ENCODE peak calls at places on chromosomes 11 and 22, in ten cellular contexts. One of them, this sample, is unnamed.

GRCh38 chr11:46674463-46675287 is 25.7 kb downstream of the ARHGAP1 start:
- DNase-seq in erythroblast: no peak
- DNase-seq in A549: no peak
- DNase-seq in right lobe of liver: no peak
- DNase-seq in K562: peak; percentile 45
- DNase-seq in heart left ventricle: peak; percentile 70
- DNase-seq in HepG2: peak; percentile 53
- DNase-seq in H54: no peak
- DNase-seq in IMR-90: peak; percentile 18
- DNase-seq in transverse colon: peak; percentile 54
- DNase-seq in this sample: no peak

GRCh38 chr11:102323542-102324261 is 6.4 kb downstream of the BIRC3 start:
- DNase-seq in H54: no peak
- DNase-seq in HepG2: no peak
- DNase-seq in transverse colon: no peak
- DNase-seq in IMR-90: peak; percentile 84
- DNase-seq in erythroblast: no peak
- DNase-seq in K562: no peak
- DNase-seq in heart left ventricle: no peak
- DNase-seq in A549: no peak
- DNase-seq in right lobe of liver: no peak
- DNase-seq in this sample: no peak

GRCh38 chr11:34161812-34162506 is 56.5 kb downstream of the NAT10 start:
- DNase-seq in A549: no peak
- DNase-seq in K562: peak; percentile 66
- DNase-seq in erythroblast: no peak
- DNase-seq in right lobe of liver: no peak
- DNase-seq in IMR-90: peak; percentile 20
- DNase-seq in HepG2: no peak
- DNase-seq in H54: no peak
- DNase-seq in transverse colon: no peak
- DNase-seq in heart left ventricle: no peak
- DNase-seq in this sample: no peak

GRCh38 chr22:35656284-35656752 is 8.1 kb downstream of the APOL6 start:
- DNase-seq in IMR-90: no peak
- DNase-seq in transverse colon: no peak
- DNase-seq in erythroblast: peak; percentile 57
- DNase-seq in heart left ventricle: no peak
- DNase-seq in K562: no peak
- DNase-seq in HepG2: no peak
- DNase-seq in H54: no peak
- DNase-seq in right lobe of liver: no peak
- DNase-seq in A549: no peak
- DNase-seq in this sample: no peak

GRCh38 chr11:130522284-130522961 is 74.0 kb downstream of the ADAMTS15 start:
- DNase-seq in heart left ventricle: peak; percentile 97
- DNase-seq in transverse colon: peak; percentile 76
- DNase-seq in A549: peak; percentile 79
- DNase-seq in erythroblast: peak; percentile 10
- DNase-seq in H54: peak; percentile 73
- DNase-seq in HepG2: peak; percentile 10
- DNase-seq in IMR-90: peak; percentile 97
- DNase-seq in K562: peak; percentile 79
- DNase-seq in right lobe of liver: peak; percentile 75
- DNase-seq in this sample: peak; percentile 94

GRCh38 chr11:79925570-79925969 is 484.7 kb upstream of the TENM4 start:
- DNase-seq in HepG2: no peak
- DNase-seq in transverse colon: no peak
- DNase-seq in K562: no peak
- DNase-seq in erythroblast: no peak
- DNase-seq in right lobe of liver: no peak
- DNase-seq in heart left ventricle: no peak
- DNase-seq in H54: no peak
- DNase-seq in IMR-90: no peak
- DNase-seq in A549: no peak
- DNase-seq in this sample: no peak

GRCh38 chr22:19358195-19358594 is 66.7 kb upstream of the CLTCL1 start:
- DNase-seq in K562: no peak
- DNase-seq in erythroblast: no peak
- DNase-seq in heart left ventricle: no peak
- DNase-seq in right lobe of liver: no peak
- DNase-seq in A549: no peak
- DNase-seq in transverse colon: no peak
- DNase-seq in H54: no peak
- DNase-seq in HepG2: no peak
- DNase-seq in IMR-90: no peak
- DNase-seq in this sample: no peak

GRCh38 chr22:42340695-42341383 is 70.4 kb upstream of the TCF20 start:
- DNase-seq in H54: no peak
- DNase-seq in A549: no peak
- DNase-seq in transverse colon: no peak
- DNase-seq in erythroblast: no peak
- DNase-seq in IMR-90: no peak
- DNase-seq in K562: no peak
- DNase-seq in heart left ventricle: no peak
- DNase-seq in HepG2: no peak
- DNase-seq in right lobe of liver: no peak
- DNase-seq in this sample: no peak

GRCh38 chr11:75371930-75372876 is 20.7 kb upstream of the ARRB1 start:
- DNase-seq in right lobe of liver: no peak
- DNase-seq in transverse colon: peak; percentile 39
- DNase-seq in H54: no peak
- DNase-seq in erythroblast: no peak
- DNase-seq in IMR-90: no peak
- DNase-seq in K562: no peak
- DNase-seq in HepG2: peak; percentile 65
- DNase-seq in heart left ventricle: no peak
- DNase-seq in A549: peak; percentile 73
- DNase-seq in this sample: no peak

GRCh38 chr22:19361501-19362103 is 69.9 kb downstream of the HIRA start:
- DNase-seq in H54: no peak
- DNase-seq in right lobe of liver: no peak
- DNase-seq in K562: no peak
- DNase-seq in heart left ventricle: no peak
- DNase-seq in erythroblast: no peak
- DNase-seq in IMR-90: no peak
- DNase-seq in A549: no peak
- DNase-seq in HepG2: no peak
- DNase-seq in transverse colon: no peak
- DNase-seq in this sample: no peak

GRCh38 chr11:125165111-125165663 is 636 bp downstream of the PKNOX2 start:
- DNase-seq in K562: no peak
- DNase-seq in right lobe of liver: peak; percentile 54
- DNase-seq in IMR-90: peak; percentile 24
- DNase-seq in HepG2: no peak
- DNase-seq in transverse colon: no peak
- DNase-seq in A549: peak; percentile 21
- DNase-seq in erythroblast: no peak
- DNase-seq in heart left ventricle: peak; percentile 41
- DNase-seq in H54: no peak
- DNase-seq in this sample: no peak

GRCh38 chr11:123235117-123235686 is 40.2 kb upstream of the CLMP start:
- DNase-seq in K562: peak; percentile 79
- DNase-seq in H54: peak; percentile 24
- DNase-seq in A549: peak; percentile 27
- DNase-seq in heart left ventricle: peak; percentile 35
- DNase-seq in IMR-90: no peak
- DNase-seq in right lobe of liver: peak; percentile 28
- DNase-seq in erythroblast: peak; percentile 63
- DNase-seq in HepG2: peak; percentile 9
- DNase-seq in transverse colon: peak; percentile 50
- DNase-seq in this sample: peak; percentile 56

GRCh38 chr11:72569966-72570892 is 104.0 kb downstream of the PDE2A start:
- DNase-seq in H54: no peak
- DNase-seq in IMR-90: peak; percentile 66
- DNase-seq in right lobe of liver: no peak
- DNase-seq in HepG2: no peak
- DNase-seq in K562: no peak
- DNase-seq in heart left ventricle: no peak
- DNase-seq in A549: no peak
- DNase-seq in erythroblast: no peak
- DNase-seq in transverse colon: no peak
- DNase-seq in this sample: no peak

GRCh38 chr11:117179048-117179999 is 781 bp downstream of the SIDT2 start:
- DNase-seq in HepG2: no peak
- DNase-seq in heart left ventricle: peak; percentile 56
- DNase-seq in erythroblast: peak; percentile 57
- DNase-seq in right lobe of liver: peak; percentile 67
- DNase-seq in A549: peak; percentile 33
- DNase-seq in IMR-90: no peak
- DNase-seq in K562: no peak
- DNase-seq in H54: no peak
- DNase-seq in transverse colon: peak; percentile 63
- DNase-seq in this sample: no peak

GRCh38 chr11:132357811-132358572 is 987.6 kb downstream of the NTM start:
- DNase-seq in A549: no peak
- DNase-seq in erythroblast: no peak
- DNase-seq in right lobe of liver: no peak
- DNase-seq in HepG2: no peak
- DNase-seq in H54: no peak
- DNase-seq in IMR-90: no peak
- DNase-seq in heart left ventricle: no peak
- DNase-seq in transverse colon: no peak
- DNase-seq in K562: no peak
- DNase-seq in this sample: no peak

GRCh38 chr22:37797874-37798500 is 9.7 kb upstream of the GCAT start:
- DNase-seq in transverse colon: no peak
- DNase-seq in HepG2: no peak
- DNase-seq in erythroblast: no peak
- DNase-seq in H54: no peak
- DNase-seq in heart left ventricle: no peak
- DNase-seq in A549: no peak
- DNase-seq in IMR-90: no peak
- DNase-seq in K562: no peak
- DNase-seq in right lobe of liver: no peak
- DNase-seq in this sample: no peak

GRCh38 chr22:32204856-32205722 is at the start of gene RFPL2:
- DNase-seq in HepG2: peak; percentile 61
- DNase-seq in A549: peak; percentile 58
- DNase-seq in heart left ventricle: peak; percentile 59
- DNase-seq in right lobe of liver: peak; percentile 42
- DNase-seq in H54: no peak
- DNase-seq in erythroblast: no peak
- DNase-seq in K562: no peak
- DNase-seq in transverse colon: peak; percentile 32
- DNase-seq in IMR-90: peak; percentile 1
- DNase-seq in this sample: no peak

GRCh38 chr11:94877446-94878200 is 95.7 kb downstream of the CWC15 start:
- DNase-seq in K562: no peak
- DNase-seq in right lobe of liver: no peak
- DNase-seq in erythroblast: no peak
- DNase-seq in transverse colon: no peak
- DNase-seq in H54: no peak
- DNase-seq in IMR-90: no peak
- DNase-seq in heart left ventricle: no peak
- DNase-seq in A549: no peak
- DNase-seq in HepG2: no peak
- DNase-seq in this sample: no peak
- TF ChIP-seq POLR2A in K562: no peak
- TF ChIP-seq POLR2A in right lobe of liver: no peak
- TF ChIP-seq POLR2A in erythroblast: no peak
- TF ChIP-seq POLR2A in transverse colon: no peak
- TF ChIP-seq POLR2A in H54: no peak
- TF ChIP-seq POLR2A in IMR-90: no peak
- TF ChIP-seq POLR2A in heart left ventricle: no peak
- TF ChIP-seq POLR2A in A549: no peak
- TF ChIP-seq POLR2A in HepG2: no peak
- TF ChIP-seq POLR2A in this sample: no peak

GRCh38 chr11:70202898-70203748 is at the start of gene FADD:
- DNase-seq in transverse colon: peak; percentile 94
- DNase-seq in IMR-90: peak; percentile 92
- DNase-seq in erythroblast: peak; percentile 93
- DNase-seq in K562: peak; percentile 95
- DNase-seq in right lobe of liver: peak; percentile 91
- DNase-seq in H54: peak; percentile 93
- DNase-seq in HepG2: peak; percentile 91
- DNase-seq in heart left ventricle: peak; percentile 93
- DNase-seq in A549: peak; percentile 84
- DNase-seq in this sample: peak; percentile 77
- TF ChIP-seq POLR2A in transverse colon: peak; percentile 90
- TF ChIP-seq POLR2A in IMR-90: peak; percentile 85
- TF ChIP-seq POLR2A in erythroblast: peak; percentile 86
- TF ChIP-seq POLR2A in K562: peak; percentile 89
- TF ChIP-seq POLR2A in right lobe of liver: peak; percentile 94
- TF ChIP-seq POLR2A in H54: peak; percentile 71
- TF ChIP-seq POLR2A in HepG2: peak; percentile 87
- TF ChIP-seq POLR2A in heart left ventricle: no peak
- TF ChIP-seq POLR2A in A549: peak; percentile 75
- TF ChIP-seq POLR2A in this sample: peak; percentile 60

GRCh38 chr11:2992234-2992999 is at the start of gene NAP1L4:
- DNase-seq in K562: peak; percentile 100
- DNase-seq in HepG2: peak; percentile 93
- DNase-seq in erythroblast: peak; percentile 98
- DNase-seq in right lobe of liver: peak; percentile 99
- DNase-seq in H54: peak; percentile 98
- DNase-seq in A549: peak; percentile 100
- DNase-seq in transverse colon: peak; percentile 97
- DNase-seq in heart left ventricle: peak; percentile 98
- DNase-seq in IMR-90: peak; percentile 95
- DNase-seq in this sample: peak; percentile 95
- TF ChIP-seq POLR2A in K562: peak; percentile 91
- TF ChIP-seq POLR2A in HepG2: peak; percentile 69
- TF ChIP-seq POLR2A in erythroblast: peak; percentile 85
- TF ChIP-seq POLR2A in right lobe of liver: peak; percentile 68
- TF ChIP-seq POLR2A in H54: peak; percentile 81
- TF ChIP-seq POLR2A in A549: peak; percentile 70
- TF ChIP-seq POLR2A in transverse colon: peak; percentile 59
- TF ChIP-seq POLR2A in heart left ventricle: peak; percentile 64
- TF ChIP-seq POLR2A in IMR-90: peak; percentile 73
- TF ChIP-seq POLR2A in this sample: peak; percentile 86

GRCh38 chr22:46560696-46561295 is 23.4 kb upstream of the CELSR1 start:
- DNase-seq in K562: no peak
- DNase-seq in H54: no peak
- DNase-seq in A549: no peak
- DNase-seq in erythroblast: no peak
- DNase-seq in right lobe of liver: no peak
- DNase-seq in heart left ventricle: peak; percentile 18
- DNase-seq in HepG2: no peak
- DNase-seq in transverse colon: no peak
- DNase-seq in IMR-90: no peak
- DNase-seq in this sample: no peak

GRCh38 chr22:46564084-46564714 is 26.8 kb upstream of the CELSR1 start:
- DNase-seq in H54: no peak
- DNase-seq in A549: no peak
- DNase-seq in K562: no peak
- DNase-seq in erythroblast: no peak
- DNase-seq in HepG2: no peak
- DNase-seq in right lobe of liver: no peak
- DNase-seq in heart left ventricle: no peak
- DNase-seq in transverse colon: peak; percentile 71
- DNase-seq in IMR-90: no peak
- DNase-seq in this sample: no peak

GRCh38 chr22:46561435-46561905 is 24.1 kb upstream of the CELSR1 start:
- DNase-seq in erythroblast: peak; percentile 28
- DNase-seq in IMR-90: peak; percentile 23
- DNase-seq in K562: peak; percentile 55
- DNase-seq in H54: no peak
- DNase-seq in HepG2: peak; percentile 76
- DNase-seq in heart left ventricle: peak; percentile 21
- DNase-seq in transverse colon: no peak
- DNase-seq in A549: peak; percentile 50
- DNase-seq in right lobe of liver: no peak
- DNase-seq in this sample: no peak

GRCh38 chr22:46567471-46567870 is 30.1 kb upstream of the CELSR1 start:
- DNase-seq in H54: no peak
- DNase-seq in erythroblast: no peak
- DNase-seq in HepG2: no peak
- DNase-seq in A549: no peak
- DNase-seq in K562: no peak
- DNase-seq in right lobe of liver: no peak
- DNase-seq in heart left ventricle: no peak
- DNase-seq in transverse colon: no peak
- DNase-seq in IMR-90: no peak
- DNase-seq in this sample: no peak

GRCh38 chr22:46563381-46564083 is 26.1 kb upstream of the CELSR1 start:
- DNase-seq in H54: no peak
- DNase-seq in HepG2: peak; percentile 64
- DNase-seq in K562: peak; percentile 78
- DNase-seq in heart left ventricle: peak; percentile 83
- DNase-seq in erythroblast: peak; percentile 68
- DNase-seq in transverse colon: peak; percentile 92
- DNase-seq in A549: peak; percentile 71
- DNase-seq in right lobe of liver: peak; percentile 85
- DNase-seq in IMR-90: peak; percentile 37
- DNase-seq in this sample: peak; percentile 79
- TF ChIP-seq POLR2A in H54: no peak
- TF ChIP-seq POLR2A in HepG2: no peak
- TF ChIP-seq POLR2A in K562: no peak
- TF ChIP-seq POLR2A in heart left ventricle: no peak
- TF ChIP-seq POLR2A in erythroblast: no peak
- TF ChIP-seq POLR2A in transverse colon: no peak
- TF ChIP-seq POLR2A in A549: no peak
- TF ChIP-seq POLR2A in right lobe of liver: peak; percentile 19
- TF ChIP-seq POLR2A in IMR-90: no peak
- TF ChIP-seq POLR2A in this sample: no peak